ENCODE peak calls at places on chromosomes 1 and 21, in four cellular contexts. H is endothelial cell of umbilical vein, M is neural progenitor cell, J is K562. F is an unnamed sample.

GRCh38 chr1:9909222-9910046 is 635 bp downstream of the CTNNBIP1 start:
- DNase-seq in J (peak), M (peak), H (peak), F (no peak)

GRCh38 chr1:8536521-8536920 is 218.6 kb downstream of the SLC45A1 start:
- DNase-seq in M (no peak), H (no peak), J (no peak), F (no peak)

GRCh38 chr1:232911027-232911599 is 39.3 kb upstream of the NTPCR start:
- DNase-seq in J (no peak), M (no peak), H (no peak), F (no peak)

GRCh38 chr21:27703806-27704205 is 736.9 kb upstream of the ADAMTS5 start:
- DNase-seq in J (no peak), M (no peak), H (no peak), F (no peak)

GRCh38 chr1:87897486-87897885 is 568.8 kb downstream of the LMO4 start:
- DNase-seq in J (no peak), H (no peak), M (no peak), F (no peak)

GRCh38 chr1:18091660-18092446 is 15.7 kb upstream of the IGSF21 start:
- DNase-seq in H (no peak), J (no peak), M (no peak), F (no peak)

GRCh38 chr21:45970674-45971486 is 10.7 kb upstream of the COL6A1 start:
- DNase-seq in H (peak), J (peak), M (peak), F (no peak)

GRCh38 chr1:202599669-202600431 is 110.4 kb downstream of the SYT2 start:
- DNase-seq in J (peak), M (peak), H (peak), F (peak)

GRCh38 chr1:214549604-214550338 is 1.6 kb downstream of the PTPN14 start:
- DNase-seq in H (peak), J (no peak), M (peak), F (peak)

GRCh38 chr1:89604414-89604735 is 28.5 kb upstream of the LRRC8C start:
- DNase-seq in M (no peak), J (no peak), H (no peak), F (no peak)

GRCh38 chr1:198892065-198892464 is 253.2 kb downstream of the PTPRC start:
- DNase-seq in J (no peak), M (no peak), H (peak), F (no peak)

GRCh38 chr1:237888143-237888542 is 2.6 kb downstream of the ZP4 start:
- DNase-seq in J (no peak), M (no peak), H (no peak), F (no peak)

GRCh38 chr21:38533887-38534286 is 35.6 kb upstream of the ERG start:
- DNase-seq in M (peak), H (no peak), J (no peak), F (no peak)

GRCh38 chr1:30748098-30748698 is 9.4 kb downstream of the LAPTM5 start:
- DNase-seq in M (no peak), H (no peak), J (no peak), F (no peak)

GRCh38 chr1:6445062-6445763 is 20.6 kb downstream of the ESPN start:
- DNase-seq in J (peak), H (peak), M (peak), F (no peak)

GRCh38 chr21:31261759-31262158 is 82.3 kb downstream of the TIAM1 start:
- DNase-seq in J (no peak), M (no peak), H (no peak), F (no peak)

GRCh38 chr1:227764019-227764391 is 28.8 kb downstream of the SNAP47 start:
- DNase-seq in H (no peak), M (no peak), J (no peak), F (peak)

GRCh38 chr1:150409504-150410362 is 45.8 kb downstream of the RPRD2 start:
- DNase-seq in J (no peak), H (no peak), M (no peak), F (no peak)

GRCh38 chr1:221100196-221100950 is 221.1 kb downstream of the HLX start:
- DNase-seq in M (no peak), H (peak), J (peak), F (peak)

GRCh38 chr1:215637041-215637573 is 70.0 kb downstream of the KCTD3 start:
- DNase-seq in J (no peak), H (no peak), M (no peak), F (no peak)

GRCh38 chr1:81213279-81213678 is 587.5 kb upstream of the ADGRL2 start:
- DNase-seq in M (no peak), H (no peak), J (no peak), F (no peak)

GRCh38 chr1:67749844-67750689 is 65.1 kb downstream of the GADD45A start:
- DNase-seq in J (peak), H (peak), M (peak), F (peak)

GRCh38 chr1:40030528-40031135 is 9.9 kb upstream of the CAP1 start:
- DNase-seq in M (no peak), J (no peak), H (no peak), F (peak)

GRCh38 chr1:230823835-230824485 is 44.4 kb downstream of the C1orf198 start:
- DNase-seq in J (no peak), M (no peak), H (no peak), F (no peak)

GRCh38 chr1:203142684-203143408 is 15.3 kb downstream of the ADORA1 start:
- DNase-seq in M (no peak), J (no peak), H (no peak), F (no peak)

GRCh38 chr1:182699673-182700350 is 15.4 kb upstream of the RGS8 start:
- DNase-seq in J (no peak), H (no peak), M (peak), F (no peak)

GRCh38 chr1:229148743-229149142 is 122.2 kb upstream of the RAB4A start:
- DNase-seq in M (no peak), H (no peak), J (no peak), F (no peak)

GRCh38 chr1:34263411-34263810 is 86.7 kb downstream of the C1orf94 start:
- DNase-seq in H (no peak), M (no peak), J (no peak), F (no peak)

GRCh38 chr1:100284591-100284990 is 18.6 kb downstream of the RTCA start:
- DNase-seq in H (no peak), M (no peak), J (no peak), F (no peak)

GRCh38 chr1:236143104-236143948 is 987 bp downstream of the GPR137B start:
- DNase-seq in J (no peak), M (peak), H (peak), F (no peak)

GRCh38 chr1:228163004-228163753 is 2.4 kb upstream of the IBA57 start:
- DNase-seq in J (no peak), M (no peak), H (peak), F (no peak)

GRCh38 chr1:116255486-116255885 is 117.6 kb upstream of the ATP1A1 start:
- DNase-seq in J (no peak), M (peak), H (no peak), F (no peak)

GRCh38 chr21:42646836-42647235 is 6.6 kb upstream of the PDE9A start:
- DNase-seq in H (no peak), J (no peak), M (no peak), F (no peak)

GRCh38 chr1:248831842-248832241 is 6.1 kb upstream of the SH3BP5L start:
- DNase-seq in M (no peak), H (no peak), J (no peak), F (no peak)
- H3K27ac ChIP-seq in M (no peak), H (no peak), J (no peak), F (no peak)

DNA sequence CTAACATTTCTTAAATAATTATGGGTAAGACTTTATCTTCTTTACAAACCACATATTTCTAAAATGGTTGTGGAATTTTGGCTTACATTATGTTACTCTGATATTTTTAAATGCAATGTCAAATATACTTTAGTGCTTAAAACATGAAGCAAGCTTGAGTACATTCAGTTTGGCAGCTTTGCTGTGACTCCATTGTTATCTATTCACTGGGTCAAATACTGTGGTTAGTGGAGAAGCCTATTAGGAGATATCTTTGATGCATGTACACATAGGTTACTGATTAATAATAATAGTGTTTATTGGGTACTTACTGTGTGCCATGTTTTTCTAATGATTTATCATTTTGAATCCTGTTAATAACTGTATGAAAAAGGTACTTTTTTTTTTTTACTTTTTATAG is 520.4 kb upstream of the B3GALT2 start:
- DNase-seq in M (no peak), J (no peak), H (no peak), F (no peak)
- H3K4me2 ChIP-seq in M (no peak), J (no peak), H (no peak), F (no peak)

GRCh38 chr1:107963601-107964396 is 1.2 kb downstream of the VAV3 start:
- DNase-seq in M (peak), J (no peak), H (peak), F (no peak)
- TF ChIP-seq EZH2 in M (peak), J (no peak), H (no peak), F (no peak)

DNA sequence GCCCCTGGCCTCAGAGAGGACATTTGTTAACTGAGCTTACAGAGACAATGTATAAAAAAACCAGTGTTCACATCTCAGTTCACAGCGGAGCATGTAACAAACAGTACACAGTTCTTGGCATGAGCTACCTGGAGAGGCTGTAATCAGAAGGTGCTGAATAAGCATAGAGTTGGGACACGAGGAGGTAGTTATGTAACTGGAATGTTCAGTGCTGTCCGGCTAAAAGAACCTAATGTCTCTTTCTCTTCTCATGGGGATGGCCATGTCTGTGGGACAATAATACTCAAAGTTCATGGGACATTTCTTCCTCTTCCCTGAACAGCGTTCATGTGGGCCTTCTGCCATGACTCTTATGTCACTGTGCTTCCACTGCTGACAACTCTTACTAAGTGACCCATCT is 17.2 kb upstream of the STX12 start:
- DNase-seq in M (no peak), H (no peak), J (no peak), F (no peak)
- H3K27ac ChIP-seq in M (no peak), H (no peak), J (no peak), F (no peak)

DNA sequence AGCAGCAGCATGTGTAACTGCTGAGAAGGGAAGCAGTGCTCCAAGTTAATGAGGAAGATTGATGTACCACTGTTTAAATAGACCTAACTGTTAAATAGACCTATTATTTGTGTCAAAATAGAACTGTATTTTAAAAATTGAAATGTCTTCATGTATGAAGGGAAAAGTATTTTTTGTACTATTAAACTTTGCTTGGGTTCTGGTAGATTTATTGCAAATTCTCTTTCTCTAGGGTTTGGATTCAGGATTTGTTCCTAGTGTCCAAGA is 128.3 kb downstream of the OSBPL9 start:
- DNase-seq in J (no peak), H (no peak), M (no peak), F (no peak)
- H3K4me2 ChIP-seq in J (no peak), H (no peak), M (peak), F (no peak)

F was measured in PC-9.